ENCODE peak calls at places on chromosomes 4 and X, in six cellular contexts. One of them, this sample, is unnamed.
A peak's percentile ranks its signal among the peaks of the same experiment; 100 is the strongest.

GRCh38 chr4:163161536-163162205 is 5.0 kb downstream of the NAF1 start:
- DNase-seq in stimulated activated naive CD4-positive, alpha-beta T cell treated with Interleukin-2 at 50 U/mL for 16 hours: no peak
- DNase-seq in sciatic nerve: no peak
- DNase-seq in stimulated activated CD8-positive, alpha-beta memory T cell treated with anti-CD3 and anti-CD28 coated beads, Interleukin-2, amount 100 ng/mL, for 1 hour: no peak
- DNase-seq in sigmoid colon: no peak
- DNase-seq in brain microvascular endothelial cell: peak; percentile 89
- DNase-seq in this sample: no peak

GRCh38 chrX:67917412-67918010 is 373.7 kb downstream of the AR start:
- DNase-seq in sciatic nerve: no peak
- DNase-seq in stimulated activated CD8-positive, alpha-beta memory T cell treated with anti-CD3 and anti-CD28 coated beads, Interleukin-2, amount 100 ng/mL, for 1 hour: no peak
- DNase-seq in brain microvascular endothelial cell: no peak
- DNase-seq in sigmoid colon: no peak
- DNase-seq in stimulated activated naive CD4-positive, alpha-beta T cell treated with Interleukin-2 at 50 U/mL for 16 hours: no peak
- DNase-seq in this sample: no peak

GRCh38 chrX:112190646-112191045 is 108.1 kb upstream of the TRPC5 start:
- DNase-seq in sigmoid colon: no peak
- DNase-seq in stimulated activated CD8-positive, alpha-beta memory T cell treated with anti-CD3 and anti-CD28 coated beads, Interleukin-2, amount 100 ng/mL, for 1 hour: no peak
- DNase-seq in stimulated activated naive CD4-positive, alpha-beta T cell treated with Interleukin-2 at 50 U/mL for 16 hours: no peak
- DNase-seq in sciatic nerve: no peak
- DNase-seq in brain microvascular endothelial cell: no peak
- DNase-seq in this sample: no peak

GRCh38 chr4:155392486-155393184 is 15.9 kb upstream of the MAP9 start:
- DNase-seq in stimulated activated CD8-positive, alpha-beta memory T cell treated with anti-CD3 and anti-CD28 coated beads, Interleukin-2, amount 100 ng/mL, for 1 hour: no peak
- DNase-seq in stimulated activated naive CD4-positive, alpha-beta T cell treated with Interleukin-2 at 50 U/mL for 16 hours: no peak
- DNase-seq in brain microvascular endothelial cell: peak; percentile 87
- DNase-seq in sigmoid colon: no peak
- DNase-seq in sciatic nerve: no peak
- DNase-seq in this sample: no peak

GRCh38 chr4:88335092-88335665 is 43.5 kb upstream of the HERC6 start:
- DNase-seq in stimulated activated CD8-positive, alpha-beta memory T cell treated with anti-CD3 and anti-CD28 coated beads, Interleukin-2, amount 100 ng/mL, for 1 hour: no peak
- DNase-seq in sciatic nerve: no peak
- DNase-seq in brain microvascular endothelial cell: peak; percentile 4
- DNase-seq in stimulated activated naive CD4-positive, alpha-beta T cell treated with Interleukin-2 at 50 U/mL for 16 hours: no peak
- DNase-seq in sigmoid colon: no peak
- DNase-seq in this sample: no peak

GRCh38 chr4:38753021-38753806 is 29.6 kb downstream of the TLR10 start:
- DNase-seq in stimulated activated naive CD4-positive, alpha-beta T cell treated with Interleukin-2 at 50 U/mL for 16 hours: no peak
- DNase-seq in sciatic nerve: peak; percentile 93
- DNase-seq in brain microvascular endothelial cell: peak; percentile 97
- DNase-seq in stimulated activated CD8-positive, alpha-beta memory T cell treated with anti-CD3 and anti-CD28 coated beads, Interleukin-2, amount 100 ng/mL, for 1 hour: no peak
- DNase-seq in sigmoid colon: peak; percentile 96
- DNase-seq in this sample: peak; percentile 93

GRCh38 chrX:10828640-10829039 is 208.3 kb upstream of the MID1 start:
- DNase-seq in sciatic nerve: no peak
- DNase-seq in stimulated activated naive CD4-positive, alpha-beta T cell treated with Interleukin-2 at 50 U/mL for 16 hours: no peak
- DNase-seq in sigmoid colon: no peak
- DNase-seq in brain microvascular endothelial cell: no peak
- DNase-seq in stimulated activated CD8-positive, alpha-beta memory T cell treated with anti-CD3 and anti-CD28 coated beads, Interleukin-2, amount 100 ng/mL, for 1 hour: no peak
- DNase-seq in this sample: no peak

GRCh38 chr4:21948347-21949072 is at the start of gene KCNIP4:
- DNase-seq in sciatic nerve: no peak
- DNase-seq in sigmoid colon: no peak
- DNase-seq in stimulated activated CD8-positive, alpha-beta memory T cell treated with anti-CD3 and anti-CD28 coated beads, Interleukin-2, amount 100 ng/mL, for 1 hour: no peak
- DNase-seq in brain microvascular endothelial cell: peak; percentile 6
- DNase-seq in stimulated activated naive CD4-positive, alpha-beta T cell treated with Interleukin-2 at 50 U/mL for 16 hours: no peak
- DNase-seq in this sample: no peak

GRCh38 chrX:3160771-3161170 is 119.5 kb downstream of the ARSF start:
- DNase-seq in sigmoid colon: no peak
- DNase-seq in stimulated activated naive CD4-positive, alpha-beta T cell treated with Interleukin-2 at 50 U/mL for 16 hours: no peak
- DNase-seq in sciatic nerve: no peak
- DNase-seq in brain microvascular endothelial cell: no peak
- DNase-seq in stimulated activated CD8-positive, alpha-beta memory T cell treated with anti-CD3 and anti-CD28 coated beads, Interleukin-2, amount 100 ng/mL, for 1 hour: no peak
- DNase-seq in this sample: no peak

This sample was measured in ascending aorta.